ENCODE peak calls at places on chromosomes 6 and 20, in five cellular contexts. I, T, Y, J and U are unnamed samples.

GRCh38 chr20:25695532-25696383 is 895 bp downstream of the ZNF337 start:
- DNase-seq in J (no peak), I (no peak), T (no peak), Y (no peak), U (peak; percentile 17)

GRCh38 chr6:108697646-108698161 is 137.0 kb downstream of the FOXO3 start:
- DNase-seq in I (no peak), J (no peak), T (no peak), Y (no peak), U (no peak)

GRCh38 chr6:116278853-116279231 is 888 bp downstream of the TSPYL1 start:
- DNase-seq in Y (no peak), I (no peak), J (no peak), T (no peak), U (no peak)

GRCh38 chr6:37575221-37575620 is 75.5 kb upstream of the CCDC167 start:
- DNase-seq in T (no peak), J (no peak), I (no peak), Y (no peak), U (no peak)

GRCh38 chr6:7910298-7910653 is 312 bp downstream of the TXNDC5 start:
- DNase-seq in I (no peak), Y (no peak), T (peak; percentile 5), J (no peak), U (no peak)

GRCh38 chr20:35838213-35838612 is 66.4 kb downstream of the PHF20 start:
- DNase-seq in Y (no peak), I (no peak), T (no peak), J (no peak), U (no peak)

GRCh38 chr6:154241570-154241969 is 115.0 kb downstream of the IPCEF1 start:
- DNase-seq in T (no peak), I (no peak), J (no peak), Y (no peak), U (no peak)

GRCh38 chr20:53940883-53941546 is 129.4 kb downstream of the BCAS1 start:
- DNase-seq in I (no peak), J (no peak), T (peak; percentile 45), Y (no peak), U (peak; percentile 82)

GRCh38 chr6:129766959-129767728 is 57.2 kb upstream of the ARHGAP18 start:
- DNase-seq in Y (peak; percentile 49), J (peak; percentile 42), T (peak; percentile 33), I (peak; percentile 51), U (peak; percentile 33)

GRCh38 chr20:37189617-37190016 is 10.3 kb upstream of the MROH8 start:
- DNase-seq in T (no peak), Y (no peak), I (no peak), J (no peak), U (no peak)

GRCh38 chr6:132140150-132140549 is 189.0 kb upstream of the CCN2 start:
- DNase-seq in Y (no peak), T (no peak), I (no peak), J (no peak), U (no peak)

GRCh38 chr6:159110013-159110412 is 59.2 kb upstream of the FNDC1 start:
- DNase-seq in T (peak; percentile 32), Y (no peak), I (no peak), J (peak; percentile 7), U (peak; percentile 44)

GRCh38 chr20:63224272-63225081 is 8.5 kb upstream of the YTHDF1 start:
- DNase-seq in T (no peak), J (peak; percentile 56), Y (no peak), I (peak; percentile 34), U (peak; percentile 17)

GRCh38 chr6:3812596-3812995 is 36.6 kb upstream of the FAM50B start:
- DNase-seq in I (no peak), Y (no peak), T (no peak), J (no peak), U (no peak)

GRCh38 chr20:37298190-37298939 is 8.9 kb downstream of the MANBAL start:
- DNase-seq in T (no peak), I (no peak), J (no peak), Y (no peak), U (no peak)

GRCh38 chr20:62765432-62766070 is 30.7 kb upstream of the MRGBP start:
- DNase-seq in Y (no peak), J (no peak), T (no peak), I (no peak), U (no peak)

GRCh38 chr6:72535124-72535523 is 86.7 kb upstream of the KCNQ5 start:
- DNase-seq in J (no peak), T (no peak), I (no peak), Y (no peak), U (no peak)

GRCh38 chr6:158938811-158939254 is 61.2 kb downstream of the RSPH3 start:
- DNase-seq in T (no peak), I (no peak), J (no peak), Y (peak; percentile 7), U (peak; percentile 55)

GRCh38 chr6:144928847-144929246 is 643.7 kb downstream of the UTRN start:
- DNase-seq in Y (no peak), T (no peak), J (no peak), I (no peak), U (no peak)

GRCh38 chr6:27889628-27890315 is 22.4 kb downstream of the OR2B2 start:
- DNase-seq in I (no peak), T (no peak), Y (no peak), J (no peak), U (no peak)

GRCh38 chr6:132648356-132648755 is 10.6 kb downstream of the TAAR1 start:
- DNase-seq in T (no peak), I (no peak), J (no peak), Y (no peak), U (no peak)

GRCh38 chr20:13868331-13868730 is 83.5 kb downstream of the NDUFAF5 start:
- DNase-seq in Y (no peak), T (no peak), I (no peak), J (no peak), U (peak; percentile 90)

GRCh38 chr20:51360451-51361230 is 181.9 kb downstream of the NFATC2 start:
- DNase-seq in T (no peak), I (no peak), Y (no peak), J (no peak), U (peak; percentile 91)

GRCh38 chr6:12584631-12585405 is 131.7 kb upstream of the PHACTR1 start:
- DNase-seq in J (no peak), T (no peak), I (no peak), Y (no peak), U (no peak)

GRCh38 chr6:42279144-42279781 is 61.6 kb upstream of the MRPS10 start:
- DNase-seq in I (no peak), J (no peak), T (no peak), Y (no peak), U (peak; percentile 77)

GRCh38 chr6:15682965-15683822 is 20.4 kb upstream of the DTNBP1 start:
- DNase-seq in T (no peak), J (no peak), Y (no peak), I (no peak), U (no peak)

GRCh38 chr20:51500311-51500710 is 42.2 kb downstream of the NFATC2 start:
- DNase-seq in I (no peak), T (no peak), J (no peak), Y (peak; percentile 51), U (no peak)

GRCh38 chr20:41340327-41341055 is at the start of gene LPIN3:
- DNase-seq in I (peak; percentile 90), T (peak; percentile 68), Y (peak; percentile 40), J (no peak), U (peak; percentile 96)

GRCh38 chr20:23659989-23660837 is 22.5 kb upstream of the CST3 start:
- DNase-seq in T (no peak), Y (no peak), I (no peak), J (no peak), U (peak; percentile 22)